ENCODE peak calls at places on chromosomes 11 and 22, in six cellular contexts. Q, V, E, X, P and U are unnamed samples.

GRCh38 chr11:35192347-35192746 is 53.4 kb downstream of the CD44 start:
- DNase-seq in Q (peak; percentile 38), V (no peak), E (peak; percentile 82), X (peak; percentile 27), P (no peak), U (no peak)

GRCh38 chr11:34250732-34251639 is 106.8 kb downstream of the ABTB2 start:
- DNase-seq in Q (peak; percentile 7), V (no peak), E (peak; percentile 67), X (no peak), P (peak; percentile 60), U (no peak)

GRCh38 chr11:221539-221938 is 14.0 kb downstream of the RIC8A start:
- DNase-seq in Q (no peak), V (no peak), E (no peak), X (no peak), P (no peak), U (no peak)

GRCh38 chr11:69611548-69612526 is 29.1 kb upstream of the CCND1 start:
- DNase-seq in Q (peak; percentile 31), V (no peak), E (no peak), X (no peak), P (no peak), U (no peak)

GRCh38 chr11:115527534-115528125 is 23.4 kb upstream of the CADM1 start:
- DNase-seq in Q (no peak), V (no peak), E (no peak), X (no peak), P (no peak), U (no peak)

GRCh38 chr22:48702573-48703264 is 1125.0 kb downstream of the BRD1 start:
- DNase-seq in Q (no peak), V (no peak), E (peak; percentile 73), X (no peak), P (no peak), U (no peak)

GRCh38 chr11:32829680-32830412 is at the start of gene PRRG4:
- DNase-seq in Q (peak; percentile 16), V (no peak), E (peak; percentile 89), X (peak; percentile 21), P (no peak), U (peak; percentile 31)

GRCh38 chr11:40602866-40603578 is 856.4 kb downstream of the LRRC4C start:
- DNase-seq in Q (no peak), V (no peak), E (no peak), X (no peak), P (no peak), U (no peak)

GRCh38 chr11:67544591-67545242 is 21.5 kb upstream of the CABP2 start:
- DNase-seq in Q (no peak), V (no peak), E (no peak), X (no peak), P (no peak), U (no peak)

GRCh38 chr11:3043315-3043871 is 13.8 kb downstream of the CARS1 start:
- DNase-seq in Q (no peak), V (no peak), E (no peak), X (no peak), P (no peak), U (no peak)

GRCh38 chr22:48737461-48738203 is 1090.0 kb downstream of the BRD1 start:
- DNase-seq in Q (no peak), V (no peak), E (no peak), X (no peak), P (no peak), U (no peak)

GRCh38 chr11:80958966-80959365 is 1518.1 kb upstream of the TENM4 start:
- DNase-seq in Q (no peak), V (no peak), E (no peak), X (no peak), P (no peak), U (no peak)

GRCh38 chr22:26974914-26975313 is 317.5 kb downstream of the MIAT start:
- DNase-seq in Q (no peak), V (no peak), E (no peak), X (no peak), P (no peak), U (no peak)

GRCh38 chr11:19918302-19919049 is 205.8 kb downstream of the NAV2 start:
- DNase-seq in Q (no peak), V (no peak), E (no peak), X (no peak), P (no peak), U (no peak)

GRCh38 chr22:33082221-33082620 is 24.0 kb upstream of the SYN3 start:
- DNase-seq in Q (no peak), V (no peak), E (no peak), X (no peak), P (no peak), U (no peak)
- H3K4me3 ChIP-seq in Q (no peak overlapping the region), V (no peak overlapping the region), E (no peak overlapping the region), X (no peak overlapping the region), P (no peak overlapping the region), U (no peak overlapping the region)

GRCh38 chr11:128499613-128500213 is 87.6 kb downstream of the ETS1 start:
- DNase-seq in Q (no peak), V (no peak), E (no peak), X (no peak), P (no peak), U (no peak)

GRCh38 chr11:128496684-128497056 is 90.7 kb downstream of the ETS1 start:
- DNase-seq in Q (no peak), V (no peak), E (no peak), X (no peak), P (no peak), U (no peak)

GRCh38 chr11:128498846-128499245 is 88.5 kb downstream of the ETS1 start:
- DNase-seq in Q (peak; percentile 67), V (no peak), E (no peak), X (no peak), P (no peak), U (no peak)

GRCh38 chr11:128496249-128496648 is 91.1 kb downstream of the ETS1 start:
- DNase-seq in Q (no peak), V (no peak), E (no peak), X (no peak), P (no peak), U (no peak)

DNA sequence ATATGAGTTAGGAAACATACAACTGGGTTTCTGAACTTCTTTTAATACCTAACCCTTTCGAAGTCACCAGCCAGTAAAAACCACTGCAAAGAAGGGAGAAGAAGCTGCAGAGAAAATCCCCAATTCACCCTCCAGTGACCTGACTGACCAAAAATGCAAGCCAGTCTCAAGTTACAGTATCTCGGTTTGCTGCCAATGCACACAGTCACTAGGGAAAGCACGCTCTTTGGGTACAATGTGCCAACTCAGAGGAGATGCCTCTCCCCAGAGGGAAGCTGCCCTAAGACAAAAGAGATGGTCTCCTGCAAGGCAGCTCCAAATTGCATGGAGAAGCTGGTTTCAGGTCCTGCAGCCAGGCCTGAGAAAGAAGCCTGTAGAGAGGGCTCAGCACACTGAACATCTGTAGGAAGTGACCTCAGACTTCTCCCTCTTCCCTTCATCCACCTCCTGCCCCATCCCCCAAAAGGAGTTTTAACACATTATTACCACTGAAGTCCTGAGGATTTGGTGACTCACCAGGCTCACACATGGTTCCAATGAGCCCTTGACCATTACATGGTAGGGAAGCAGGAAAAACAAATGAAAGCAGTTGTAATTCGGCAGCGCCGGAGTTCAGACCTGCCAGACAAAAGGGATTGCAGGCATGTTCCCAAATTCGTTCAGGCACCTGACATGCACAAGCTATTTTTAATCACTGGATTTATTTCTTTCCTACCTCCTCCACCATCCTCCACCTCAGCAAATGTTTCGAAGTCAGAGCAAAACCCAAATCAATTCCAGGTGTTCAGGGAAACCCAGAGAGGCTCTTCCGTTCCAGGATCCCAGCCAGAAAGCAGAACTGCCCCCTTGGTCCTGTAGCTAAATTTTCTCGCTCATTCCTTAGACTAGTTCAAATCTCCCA is 90.1 kb downstream of the ETS1 start:
- DNase-seq in Q (peak; percentile 99), V (peak; percentile 87), E (no peak), X (peak; percentile 68), P (no peak), U (no peak)
- H3K4me3 ChIP-seq in Q (peak overlapping the region; percentile 20), V (peak overlapping the region; percentile 47), E (peak overlapping the region; percentile 20), X (peak overlapping the region; percentile 4), P (peak overlapping the region; percentile 38), U (peak overlapping the region; percentile 29)

GRCh38 chr11:63920870-63921417 is 4.0 kb upstream of the RCOR2 start:
- DNase-seq in Q (no peak), V (no peak), E (no peak), X (no peak), P (no peak), U (no peak)

GRCh38 chr11:63917685-63918523 is 940 bp upstream of the RCOR2 start:
- DNase-seq in Q (no peak), V (no peak), E (no peak), X (peak; percentile 65), P (no peak), U (no peak)

GRCh38 chr11:63918576-63919171 is 1.7 kb upstream of the RCOR2 start:
- DNase-seq in Q (no peak), V (no peak), E (no peak), X (no peak), P (no peak), U (no peak)

GRCh38 chr11:63919267-63920125 is 2.5 kb upstream of the RCOR2 start:
- DNase-seq in Q (no peak), V (no peak), E (no peak), X (no peak), P (no peak), U (no peak)

GRCh38 chr11:63920126-63920869 is 3.3 kb upstream of the RCOR2 start:
- DNase-seq in Q (no peak), V (no peak), E (no peak), X (peak; percentile 61), P (no peak), U (no peak)
- H3K4me3 ChIP-seq in Q (no peak overlapping the region), V (no peak overlapping the region), E (no peak overlapping the region), X (no peak overlapping the region), P (no peak overlapping the region), U (no peak overlapping the region)

DNA sequence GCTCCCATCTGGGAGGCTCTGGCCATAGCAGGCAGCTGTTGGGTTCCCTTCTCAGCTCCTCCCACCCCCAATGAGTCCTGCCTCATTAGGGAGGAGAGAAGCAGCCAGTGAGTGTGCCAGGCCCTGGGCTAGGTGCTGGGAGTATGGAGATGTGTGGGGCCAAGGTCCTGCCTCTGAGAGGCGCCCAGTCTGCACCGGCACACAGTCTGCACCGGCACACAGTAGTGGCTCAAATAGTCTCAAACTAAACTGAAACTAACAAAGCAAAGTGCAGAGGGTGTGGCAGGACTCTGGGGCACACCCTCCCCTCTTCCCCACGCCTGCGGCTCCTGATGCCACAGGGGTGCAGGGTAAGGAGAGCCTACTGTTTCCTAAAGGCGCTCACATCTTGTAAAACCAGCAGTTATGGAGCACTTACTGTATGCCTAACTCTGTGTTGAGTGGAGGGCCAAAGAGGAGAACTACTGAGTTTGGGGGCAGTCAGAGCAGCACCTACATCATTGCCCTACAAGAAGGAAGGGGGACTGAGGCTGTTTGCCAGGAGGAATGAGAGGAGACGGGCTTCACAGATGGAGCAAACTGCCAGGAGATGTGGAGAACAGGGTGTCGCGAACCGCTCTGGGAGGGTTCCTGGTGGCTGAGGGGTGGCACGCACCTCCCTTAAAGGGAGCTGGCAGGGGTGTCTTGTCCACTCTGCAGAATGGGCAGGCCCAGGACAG is 959 bp upstream of the SH3BP1 start:
- DNase-seq in Q (no peak), V (no peak), E (no peak), X (no peak), P (no peak), U (no peak)
- H3K4me3 ChIP-seq in Q (no peak overlapping the region), V (peak overlapping the region; percentile 96), E (peak overlapping the region; percentile 67), X (peak overlapping the region; percentile 47), P (peak overlapping the region; percentile 77), U (peak overlapping the region; percentile 88)

GRCh38 chr11:103110406-103110805 is 1.2 kb downstream of the DYNC2H1 start:
- DNase-seq in Q (peak; percentile 56), V (no peak), E (no peak), X (no peak), P (no peak), U (no peak)
- H3K4me3 ChIP-seq in Q (peak overlapping the region; percentile 71), V (no peak overlapping the region), E (peak overlapping the region; percentile 57), X (peak overlapping the region; percentile 68), P (no peak overlapping the region), U (no peak overlapping the region)